ENCODE peak calls at places on chromosomes 1 and 21, in nine cellular contexts. V, F, X, G, Z, E, J, W and H are unnamed samples.

GRCh38 chr1:228207851-228208821 is at the start of gene OBSCN:
- DNase-seq in V (peak), F (no peak), X (no peak), G (no peak), Z (no peak), E (no peak), J (no peak), W (no peak), H (no peak)

GRCh38 chr1:32241011-32241763 is 5.8 kb upstream of the FAM167B start:
- DNase-seq in V (peak), F (no peak), X (peak), G (peak), Z (peak), E (no peak), J (peak), W (peak), H (no peak)

GRCh38 chr21:31894441-31894840 is 21.6 kb downstream of the HUNK start:
- DNase-seq in V (no peak), F (no peak), X (no peak), G (no peak), Z (no peak), E (no peak), J (no peak), W (no peak), H (no peak)

GRCh38 chr1:99004270-99005141 is at the start of gene PLPPR5:
- DNase-seq in V (peak), F (no peak), X (no peak), G (peak), Z (peak), E (peak), J (peak), W (peak), H (no peak)

GRCh38 chr1:115430717-115431116 is 92.7 kb upstream of the NGF start:
- DNase-seq in V (no peak), F (peak), X (no peak), G (peak), Z (no peak), E (peak), J (no peak), W (peak), H (peak)

GRCh38 chr1:152021557-152021956 is 15.2 kb downstream of the S100A11 start:
- DNase-seq in V (no peak), F (no peak), X (no peak), G (no peak), Z (no peak), E (no peak), J (no peak), W (no peak), H (no peak)

GRCh38 chr1:83839566-83840173 is 159.3 kb downstream of the TTLL7 start:
- DNase-seq in V (no peak), F (no peak), X (no peak), G (peak), Z (no peak), E (no peak), J (no peak), W (no peak), H (peak)

GRCh38 chr1:7912743-7913557 is 27.7 kb downstream of the TNFRSF9 start:
- DNase-seq in V (no peak), F (no peak), X (no peak), G (no peak), Z (no peak), E (no peak), J (no peak), W (no peak), H (no peak)

GRCh38 chr21:40146201-40146890 is 279.1 kb downstream of the PCP4 start:
- DNase-seq in V (no peak), F (no peak), X (no peak), G (peak), Z (no peak), E (no peak), J (no peak), W (no peak), H (no peak)

GRCh38 chr1:226268421-226269124 is 40.4 kb downstream of the LIN9 start:
- DNase-seq in V (no peak), F (no peak), X (no peak), G (peak), Z (no peak), E (no peak), J (no peak), W (no peak), H (no peak)

GRCh38 chr21:45432575-45433255 is 27.8 kb downstream of the COL18A1 start:
- DNase-seq in V (peak), F (no peak), X (no peak), G (peak), Z (no peak), E (no peak), J (no peak), W (no peak), H (no peak)

GRCh38 chr1:16628361-16629111 is 15.2 kb upstream of the NBPF1 start:
- DNase-seq in V (peak), F (no peak), X (no peak), G (no peak), Z (peak), E (no peak), J (peak), W (no peak), H (no peak)